ENCODE peak calls at places on chromosomes 2 and 18, in five cellular contexts. One of them, this sample, is unnamed.

GRCh38 chr2:237669628-237670351 is 42.4 kb downstream of the LRRFIP1 start:
- DNase-seq in HepG2: peak
- DNase-seq in Calu3: no peak
- DNase-seq in stimulated activated naive B cell treated with anti-CD40 and anti-IgM and Interleukin-4, amounts not matched to agents 10 μg/mL and 1 μg/mL and 100 μg/mL, for 72 hours: peak
- DNase-seq in HT-29: peak
- DNase-seq in this sample: no peak

GRCh38 chr2:240574386-240575100 is 6.3 kb downstream of the RNPEPL1 start:
- DNase-seq in HepG2: no peak
- DNase-seq in Calu3: no peak
- DNase-seq in stimulated activated naive B cell treated with anti-CD40 and anti-IgM and Interleukin-4, amounts not matched to agents 10 μg/mL and 1 μg/mL and 100 μg/mL, for 72 hours: no peak
- DNase-seq in HT-29: no peak
- DNase-seq in this sample: no peak

GRCh38 chr2:41836944-41837343 is 210.9 kb upstream of the PKDCC start:
- DNase-seq in HepG2: no peak
- DNase-seq in Calu3: peak
- DNase-seq in stimulated activated naive B cell treated with anti-CD40 and anti-IgM and Interleukin-4, amounts not matched to agents 10 μg/mL and 1 μg/mL and 100 μg/mL, for 72 hours: no peak
- DNase-seq in HT-29: peak
- DNase-seq in this sample: peak

GRCh38 chr2:145652051-145652450 is 1132.1 kb upstream of the ZEB2 start:
- DNase-seq in HepG2: no peak
- DNase-seq in Calu3: no peak
- DNase-seq in stimulated activated naive B cell treated with anti-CD40 and anti-IgM and Interleukin-4, amounts not matched to agents 10 μg/mL and 1 μg/mL and 100 μg/mL, for 72 hours: no peak
- DNase-seq in HT-29: no peak
- DNase-seq in this sample: no peak

GRCh38 chr2:162261032-162261945 is 18.0 kb upstream of the FAP start:
- DNase-seq in HepG2: no peak
- DNase-seq in Calu3: peak
- DNase-seq in stimulated activated naive B cell treated with anti-CD40 and anti-IgM and Interleukin-4, amounts not matched to agents 10 μg/mL and 1 μg/mL and 100 μg/mL, for 72 hours: no peak
- DNase-seq in HT-29: peak
- DNase-seq in this sample: peak

GRCh38 chr2:241771286-241772062 is 5.1 kb upstream of the GAL3ST2 start:
- DNase-seq in HepG2: peak
- DNase-seq in Calu3: no peak
- DNase-seq in stimulated activated naive B cell treated with anti-CD40 and anti-IgM and Interleukin-4, amounts not matched to agents 10 μg/mL and 1 μg/mL and 100 μg/mL, for 72 hours: no peak
- DNase-seq in HT-29: no peak
- DNase-seq in this sample: no peak

GRCh38 chr2:237859082-237859433 is 365 bp upstream of the RAMP1 start:
- DNase-seq in HepG2: no peak
- DNase-seq in Calu3: no peak
- DNase-seq in stimulated activated naive B cell treated with anti-CD40 and anti-IgM and Interleukin-4, amounts not matched to agents 10 μg/mL and 1 μg/mL and 100 μg/mL, for 72 hours: no peak
- DNase-seq in HT-29: no peak
- DNase-seq in this sample: no peak

GRCh38 chr18:26863122-26863879 is 2.2 kb downstream of the AQP4 start:
- DNase-seq in HepG2: no peak
- DNase-seq in Calu3: peak
- DNase-seq in stimulated activated naive B cell treated with anti-CD40 and anti-IgM and Interleukin-4, amounts not matched to agents 10 μg/mL and 1 μg/mL and 100 μg/mL, for 72 hours: no peak
- DNase-seq in HT-29: peak
- DNase-seq in this sample: no peak

GRCh38 chr2:117763806-117764205 is 50.7 kb upstream of the DDX18 start:
- DNase-seq in HepG2: no peak
- DNase-seq in Calu3: no peak
- DNase-seq in stimulated activated naive B cell treated with anti-CD40 and anti-IgM and Interleukin-4, amounts not matched to agents 10 μg/mL and 1 μg/mL and 100 μg/mL, for 72 hours: no peak
- DNase-seq in HT-29: no peak
- DNase-seq in this sample: no peak

GRCh38 chr2:150486539-150487484 is 655 bp downstream of the RND3 start:
- DNase-seq in HepG2: no peak
- DNase-seq in Calu3: no peak
- DNase-seq in stimulated activated naive B cell treated with anti-CD40 and anti-IgM and Interleukin-4, amounts not matched to agents 10 μg/mL and 1 μg/mL and 100 μg/mL, for 72 hours: no peak
- DNase-seq in HT-29: peak
- DNase-seq in this sample: no peak

GRCh38 chr2:211093743-211094303 is 537.4 kb downstream of the CPS1 start:
- DNase-seq in HepG2: peak
- DNase-seq in Calu3: no peak
- DNase-seq in stimulated activated naive B cell treated with anti-CD40 and anti-IgM and Interleukin-4, amounts not matched to agents 10 μg/mL and 1 μg/mL and 100 μg/mL, for 72 hours: no peak
- DNase-seq in HT-29: peak
- DNase-seq in this sample: no peak

GRCh38 chr2:203498161-203498560 is 36.9 kb downstream of the RAPH1 start:
- DNase-seq in HepG2: no peak
- DNase-seq in Calu3: no peak
- DNase-seq in stimulated activated naive B cell treated with anti-CD40 and anti-IgM and Interleukin-4, amounts not matched to agents 10 μg/mL and 1 μg/mL and 100 μg/mL, for 72 hours: no peak
- DNase-seq in HT-29: peak
- DNase-seq in this sample: no peak

GRCh38 chr2:198337368-198337767 is 533.0 kb downstream of the PLCL1 start:
- DNase-seq in HepG2: no peak
- DNase-seq in Calu3: no peak
- DNase-seq in stimulated activated naive B cell treated with anti-CD40 and anti-IgM and Interleukin-4, amounts not matched to agents 10 μg/mL and 1 μg/mL and 100 μg/mL, for 72 hours: no peak
- DNase-seq in HT-29: no peak
- DNase-seq in this sample: no peak

GRCh38 chr2:211391206-211391605 is 834.8 kb downstream of the CPS1 start:
- DNase-seq in HepG2: no peak
- DNase-seq in Calu3: no peak
- DNase-seq in stimulated activated naive B cell treated with anti-CD40 and anti-IgM and Interleukin-4, amounts not matched to agents 10 μg/mL and 1 μg/mL and 100 μg/mL, for 72 hours: no peak
- DNase-seq in HT-29: no peak
- DNase-seq in this sample: no peak

GRCh38 chr18:8215741-8216140 is 393.5 kb upstream of the RAB12 start:
- DNase-seq in HepG2: no peak
- DNase-seq in Calu3: no peak
- DNase-seq in stimulated activated naive B cell treated with anti-CD40 and anti-IgM and Interleukin-4, amounts not matched to agents 10 μg/mL and 1 μg/mL and 100 μg/mL, for 72 hours: no peak
- DNase-seq in HT-29: no peak
- DNase-seq in this sample: no peak